ENCODE peak calls at places on chromosomes 7 and 10, in six cellular contexts. Y, P, Q, U, W and B are unnamed samples.

GRCh38 chr7:146129296-146129695 is 12.7 kb downstream of the CNTNAP2 start:
- DNase-seq in Y (no peak), Q (no peak), U (no peak), W (no peak), P (no peak), B (no peak)

GRCh38 chr10:12180221-12180974 is 15.3 kb downstream of the NUDT5 start:
- DNase-seq in U (no peak), P (no peak), Q (no peak), Y (no peak), W (no peak), B (no peak)

GRCh38 chr10:24814568-24815313 is 91.1 kb upstream of the ARHGAP21 start:
- DNase-seq in Q (no peak), W (peak), U (no peak), P (no peak), Y (no peak), B (no peak)

GRCh38 chr10:127182161-127182560 is 14.2 kb downstream of the INSYN2A start:
- DNase-seq in Q (no peak), W (no peak), Y (no peak), P (no peak), U (no peak), B (no peak)

GRCh38 chr7:112307506-112307905 is 101.0 kb downstream of the ZNF277 start:
- DNase-seq in W (no peak), U (no peak), Q (no peak), Y (no peak), P (no peak), B (no peak)

GRCh38 chr7:92953657-92954056 is 117.3 kb upstream of the CDK6 start:
- DNase-seq in P (no peak), Y (no peak), Q (no peak), U (no peak), W (peak), B (no peak)

GRCh38 chr10:113518816-113519591 is 33.8 kb upstream of the HABP2 start:
- DNase-seq in Y (no peak), U (no peak), P (no peak), Q (no peak), W (no peak), B (no peak)

GRCh38 chr10:125344573-125345121 is 184.3 kb upstream of the CTBP2 start:
- DNase-seq in Y (no peak), W (no peak), Q (peak), U (no peak), P (no peak), B (peak)

GRCh38 chr7:3037259-3037658 is 6.4 kb downstream of the CARD11 start:
- DNase-seq in Y (no peak), U (no peak), P (no peak), Q (no peak), W (no peak), B (no peak)

GRCh38 chr7:29567174-29567573 is 3.5 kb downstream of the PRR15 start:
- DNase-seq in P (no peak), U (no peak), Y (no peak), Q (no peak), W (no peak), B (no peak)

GRCh38 chr10:50421026-50421719 is 169.9 kb upstream of the ASAH2 start:
- DNase-seq in Q (peak), U (peak), W (peak), Y (no peak), P (no peak), B (peak)

GRCh38 chr7:158863611-158864506 is 7.5 kb downstream of the DYNC2I1 start:
- DNase-seq in Y (peak), U (peak), P (peak), W (peak), Q (peak), B (peak)

GRCh38 chr10:62443866-62444265 is 69.7 kb downstream of the ZNF365 start:
- DNase-seq in U (no peak), P (no peak), Q (no peak), W (no peak), Y (no peak), B (no peak)

GRCh38 chr10:97003151-97003803 is 171.2 kb downstream of the LCOR start:
- DNase-seq in Y (no peak), Q (no peak), P (no peak), U (no peak), W (no peak), B (no peak)

GRCh38 chr10:88499569-88500470 is 83.3 kb downstream of the RNLS start:
- DNase-seq in P (no peak), U (no peak), Q (no peak), W (no peak), Y (no peak), B (no peak)

GRCh38 chr10:63600540-63600939 is 79.3 kb downstream of the REEP3 start:
- DNase-seq in U (no peak), P (no peak), Y (no peak), W (no peak), Q (no peak), B (no peak)

GRCh38 chr10:28620251-28620650 is 57.1 kb upstream of the BAMBI start:
- DNase-seq in W (no peak), U (no peak), P (no peak), Y (no peak), Q (no peak), B (no peak)

GRCh38 chr7:75808106-75808505 is 5.5 kb downstream of the CCL24 start:
- DNase-seq in Q (no peak), U (no peak), Y (no peak), W (no peak), P (no peak), B (no peak)

GRCh38 chr7:33643497-33643896 is 261.8 kb upstream of the BMPER start:
- DNase-seq in Y (no peak), U (no peak), Q (no peak), W (no peak), P (no peak), B (no peak)

GRCh38 chr10:77673086-77673485 is 35.5 kb upstream of the KCNMA1 start:
- DNase-seq in W (no peak), Y (no peak), Q (no peak), P (no peak), U (no peak), B (no peak)

GRCh38 chr10:31187607-31188210 is 131.3 kb upstream of the ZEB1 start:
- DNase-seq in U (no peak), P (no peak), Y (no peak), W (no peak), Q (no peak), B (no peak)

GRCh38 chr10:12735843-12736462 is 265.6 kb downstream of the CCDC3 start:
- DNase-seq in P (no peak), U (no peak), W (no peak), Y (no peak), Q (no peak), B (no peak)

GRCh38 chr10:118692911-118693310 is 61.9 kb downstream of the CACUL1 start:
- DNase-seq in Y (no peak), W (no peak), P (no peak), Q (no peak), U (no peak), B (no peak)

DNA sequence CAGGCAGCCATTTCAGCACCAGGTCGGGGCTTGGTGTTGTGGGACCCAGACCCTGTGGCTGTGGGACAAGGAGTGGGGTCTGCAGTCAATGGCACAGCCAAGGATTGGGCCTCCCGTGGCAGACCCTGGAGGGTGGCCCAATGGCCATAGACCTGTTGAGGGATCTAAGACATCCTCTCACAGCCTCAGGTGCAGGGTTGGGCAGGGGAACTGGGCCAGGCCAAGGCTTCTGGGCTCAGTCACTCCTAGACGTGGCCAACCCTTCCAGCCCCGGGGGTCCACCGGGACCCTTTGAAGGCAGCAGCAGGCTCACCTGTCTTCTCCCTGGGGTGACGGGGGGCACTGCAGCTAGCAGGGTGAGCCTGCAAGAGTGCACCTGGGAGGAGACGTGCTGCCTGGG is 45.7 kb upstream of the DPYSL4 start:
- DNase-seq in Y (peak), Q (no peak), U (no peak), P (no peak), W (no peak), B (no peak)
- TF ChIP-seq POLR2A in Y (no peak), Q (no peak), U (no peak), P (no peak), W (no peak), B (no peak)

DNA sequence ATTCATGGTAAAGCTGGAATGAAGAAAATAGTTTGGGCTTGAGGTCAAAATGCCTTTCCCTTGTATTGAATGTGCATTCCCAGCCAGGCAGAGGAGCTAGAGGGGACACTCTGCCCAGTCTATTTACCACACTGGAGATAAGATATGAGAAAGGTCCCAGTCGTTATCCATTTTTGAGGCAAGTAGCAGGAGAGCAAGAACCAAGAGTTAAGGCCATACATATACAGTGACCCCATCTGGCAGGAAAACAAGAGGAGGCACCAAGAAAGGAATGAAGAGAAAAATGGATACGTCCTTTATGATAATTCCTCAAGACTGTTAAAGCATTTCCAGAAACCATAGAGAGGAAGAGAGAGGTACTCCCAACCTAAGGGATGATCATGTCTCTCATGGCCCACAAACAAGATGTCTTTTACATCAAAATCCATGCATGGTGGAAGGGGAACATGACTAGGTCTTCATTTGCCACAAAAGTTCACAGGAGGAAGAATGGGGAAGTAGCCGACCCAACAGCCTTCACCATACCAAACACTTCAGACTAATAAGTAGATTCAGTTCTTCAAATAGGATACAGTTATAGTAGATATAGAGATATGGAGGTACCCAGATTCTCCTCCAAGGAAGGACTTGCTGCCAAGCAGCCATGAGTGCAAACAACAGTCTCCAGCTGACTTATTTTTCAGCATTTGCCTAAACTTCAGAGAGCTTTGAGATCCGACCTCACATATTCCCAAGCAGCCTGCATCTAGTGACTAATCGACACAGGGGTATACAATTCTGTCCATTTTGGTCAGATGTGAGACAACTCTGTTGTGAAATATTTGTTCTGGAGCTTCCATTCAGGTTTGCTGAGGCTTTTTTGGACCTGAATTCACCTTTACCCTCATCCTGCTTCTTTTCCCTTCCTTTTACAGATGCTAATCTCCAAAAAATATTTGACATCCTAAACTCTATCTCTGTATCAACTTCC is 61.1 kb upstream of the CCDC71L start:
- DNase-seq in Y (no peak), U (no peak), Q (no peak), P (no peak), W (no peak), B (no peak)
- TF ChIP-seq CTCF in Y (no peak), U (peak), Q (no peak), P (no peak), W (no peak), B (no peak)

GRCh38 chr7:35747611-35748010 is 52.7 kb upstream of the HERPUD2 start:
- DNase-seq in Y (no peak), U (no peak), P (no peak), Q (no peak), W (no peak), B (no peak)
- TF ChIP-seq EP300 in Y (no peak), U (no peak), P (no peak), Q (no peak), W (no peak), B (no peak)

GRCh38 chr10:22316286-22317120 is at the start of gene COMMD3:
- DNase-seq in Q (peak), W (peak), P (peak), Y (peak), U (peak), B (peak)
- TF ChIP-seq POLR2A in Q (peak), W (peak), P (peak), Y (peak), U (peak), B (peak)

GRCh38 chr7:1368150-1368681 is 91.1 kb downstream of the MICALL2 start:
- DNase-seq in Q (no peak), P (no peak), U (no peak), W (no peak), Y (no peak), B (no peak)

GRCh38 chr7:1369856-1370657 is 89.2 kb downstream of the MICALL2 start:
- DNase-seq in Y (no peak), U (no peak), P (no peak), W (no peak), Q (no peak), B (no peak)

GRCh38 chr7:1367501-1367900 is 91.8 kb downstream of the MICALL2 start:
- DNase-seq in Y (no peak), Q (no peak), W (no peak), P (no peak), U (no peak), B (no peak)

GRCh38 chr7:1370738-1371137 is 88.5 kb downstream of the MICALL2 start:
- DNase-seq in U (no peak), W (no peak), Q (no peak), P (no peak), Y (no peak), B (no peak)

GRCh38 chr7:1368682-1369571 is 90.3 kb downstream of the MICALL2 start:
- DNase-seq in P (no peak), Y (no peak), Q (no peak), W (peak), U (peak), B (no peak)
- TF ChIP-seq CTCF in P (no peak), Y (no peak), Q (no peak), W (peak), U (peak), B (no peak)

DNA sequence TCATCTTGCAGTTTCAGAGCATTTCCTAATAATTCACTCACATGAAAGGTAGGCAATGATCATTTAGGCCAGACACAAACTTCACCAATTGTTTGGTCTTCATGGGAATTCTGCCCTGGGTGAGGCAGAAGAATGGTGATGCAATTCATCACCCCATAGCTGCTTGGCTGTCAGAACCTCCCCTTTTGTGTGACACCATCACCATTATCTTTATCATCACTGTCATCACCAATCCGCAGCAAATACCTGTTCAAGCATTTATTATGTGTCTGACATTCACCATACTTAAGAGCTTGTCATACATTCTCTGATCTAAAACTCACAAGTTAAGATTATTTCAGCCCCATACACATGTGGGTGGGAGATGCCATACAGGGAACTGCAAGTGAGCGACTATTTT is 799.5 kb upstream of the LRRN3 start:
- DNase-seq in Y (no peak), U (no peak), W (no peak), Q (no peak), P (no peak), B (no peak)
- TF ChIP-seq EP300 in Y (no peak), U (no peak), W (no peak), Q (no peak), P (no peak), B (no peak)

DNA sequence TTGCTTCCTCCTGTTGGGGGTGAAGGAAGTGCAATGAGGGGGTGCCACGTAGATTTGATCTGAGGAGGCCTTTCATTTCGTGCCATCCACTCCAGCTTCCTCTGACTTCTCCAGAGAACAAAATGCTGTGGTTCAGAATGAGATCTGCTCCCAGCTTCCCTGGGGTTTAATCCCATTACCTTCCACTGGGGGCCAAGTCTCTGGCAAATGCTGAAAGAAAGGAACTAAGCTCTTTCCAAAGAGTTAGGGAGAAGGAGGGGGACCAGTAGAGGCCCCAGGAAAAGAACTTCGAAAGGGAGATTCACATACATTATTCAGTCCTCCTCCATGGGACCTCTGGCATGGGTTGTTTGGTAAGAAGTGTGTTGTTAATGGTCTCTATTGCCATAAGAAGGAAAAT is 727.0 kb downstream of the TYW1 start:
- DNase-seq in W (no peak), U (no peak), Y (no peak), Q (no peak), P (no peak), B (no peak)
- TF ChIP-seq POLR2A in W (no peak), U (no peak), Y (no peak), Q (no peak), P (no peak), B (no peak)

GRCh38 chr10:102066421-102067068 is 1.4 kb downstream of the HPS6 start:
- DNase-seq in W (no peak), P (no peak), Y (no peak), U (no peak), Q (peak), B (peak)

GRCh38 chr10:102064503-102064867 is 664 bp upstream of the HPS6 start:
- DNase-seq in Y (no peak), W (no peak), Q (no peak), P (no peak), U (no peak), B (no peak)

GRCh38 chr10:102064868-102065560 is at the start of gene HPS6:
- DNase-seq in P (peak), U (peak), Q (peak), W (peak), Y (peak), B (peak)

GRCh38 chr10:102067091-102067916 is 2.2 kb downstream of the HPS6 start:
- DNase-seq in Q (no peak), W (no peak), U (no peak), P (no peak), Y (no peak), B (no peak)

DNA sequence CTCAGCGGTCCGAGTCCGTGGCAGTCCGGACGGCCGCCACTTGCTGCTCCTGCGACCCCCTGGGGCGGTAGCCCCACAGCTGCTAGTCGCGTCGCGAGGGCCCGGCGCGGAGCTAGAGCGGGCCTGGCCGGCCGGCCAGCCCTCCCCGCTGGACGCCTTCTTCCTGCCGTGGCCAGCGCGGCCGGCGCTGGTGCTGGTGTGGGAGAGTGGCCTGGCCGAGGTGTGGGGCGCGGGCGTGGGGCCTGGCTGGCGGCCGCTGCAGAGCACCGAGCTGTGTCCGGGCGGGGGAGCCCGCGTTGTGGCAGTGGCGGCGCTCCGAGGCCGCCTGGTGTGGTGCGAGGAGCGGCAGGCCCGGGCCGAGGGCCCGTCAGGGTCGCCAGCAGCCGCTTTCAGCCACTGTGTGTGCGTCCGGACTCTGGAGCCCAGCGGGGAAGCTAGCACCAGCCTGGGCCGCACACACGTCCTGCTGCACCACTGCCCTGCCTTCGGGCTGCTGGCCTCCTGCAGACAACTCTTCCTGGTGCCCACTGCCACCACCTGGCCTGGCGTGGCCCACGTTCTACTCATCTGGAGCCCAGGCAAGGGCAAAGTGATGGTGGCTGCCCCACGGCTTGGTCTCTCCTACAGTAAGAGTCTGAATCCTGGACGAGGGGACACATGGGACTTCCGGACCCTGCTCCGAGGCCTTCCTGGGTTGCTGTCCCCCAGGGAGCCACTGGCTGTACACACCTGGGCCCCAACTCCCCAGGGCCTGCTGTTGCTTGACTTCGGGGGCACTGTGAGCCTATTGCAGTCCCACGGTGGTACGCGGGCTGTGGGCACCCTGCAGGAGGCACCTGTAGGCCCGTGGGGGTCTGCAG is 642 bp downstream of the HPS6 start:
- DNase-seq in U (no peak), W (peak), Q (peak), P (peak), Y (peak), B (peak)
- TF ChIP-seq CTCF in U (peak), W (no peak), Q (no peak), P (no peak), Y (no peak), B (no peak)

GRCh38 chr7:15618275-15618674 is 56.5 kb upstream of the AGMO start:
- DNase-seq in P (no peak), Q (no peak), U (no peak), W (no peak), Y (no peak), B (no peak)

GRCh38 chr7:15620491-15621185 is 58.8 kb upstream of the AGMO start:
- DNase-seq in Q (no peak), P (no peak), W (no peak), Y (no peak), U (no peak), B (no peak)

GRCh38 chr7:15625456-15625855 is 61.0 kb downstream of the MEOX2 start:
- DNase-seq in Y (no peak), U (no peak), W (peak), P (no peak), Q (no peak), B (no peak)

GRCh38 chr7:15626041-15626440 is 60.4 kb downstream of the MEOX2 start:
- DNase-seq in Y (no peak), Q (no peak), W (no peak), P (no peak), U (no peak), B (no peak)

DNA sequence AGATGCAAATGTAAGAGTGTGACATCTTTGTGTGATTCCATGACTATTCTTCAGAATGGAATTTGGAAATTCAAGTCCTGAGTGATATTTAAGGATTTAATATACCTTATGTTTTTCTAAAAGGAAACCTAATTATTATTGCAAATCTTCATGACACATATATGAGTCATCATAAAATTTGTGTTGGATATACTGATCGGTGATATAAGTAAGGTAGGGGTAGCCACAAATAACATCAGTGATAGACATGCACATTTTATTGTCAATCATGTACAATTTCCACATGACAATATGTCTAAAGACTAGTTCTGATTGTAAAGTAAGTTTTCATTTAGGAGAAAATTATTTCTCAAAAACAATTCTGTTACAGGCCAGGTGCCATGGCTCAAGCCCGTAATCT is 59.7 kb upstream of the AGMO start:
- DNase-seq in W (no peak), U (no peak), Y (no peak), Q (no peak), P (no peak), B (no peak)
- TF ChIP-seq EP300 in W (no peak), U (no peak), Y (no peak), Q (no peak), P (no peak), B (no peak)